ENCODE peak calls at places on chromosomes 2 and 18, in ten cellular contexts. M is endothelial cell of umbilical vein, Q is tibial artery, U is prostate gland, K is heart left ventricle, I is neural progenitor cell, H is mucosa of descending colon, D is Peyer's patch, C is SK-N-SH, T is vagina. G is an unnamed sample. For H3K4me1, the result is how much of the 10 kb centered on the place peaks cover.

GRCh38 chr18:42583197-42583776 is 532.2 kb downstream of the RIT2 start:
- DNase-seq in M (no peak), Q (no peak), U (no peak), K (no peak), I (no peak), H (no peak), D (no peak), C (no peak), T (no peak), G (peak)

GRCh38 chr2:129619471-129619870 is 360.0 kb upstream of the RAB6C start:
- DNase-seq in M (no peak), Q (no peak), U (no peak), K (no peak), I (no peak), H (no peak), D (no peak), C (no peak), T (no peak), G (peak)

GRCh38 chr18:44713435-44713834 is 32.7 kb downstream of the SETBP1 start:
- DNase-seq in M (no peak), Q (no peak), U (no peak), K (no peak), I (no peak), H (no peak), D (no peak), C (no peak), T (no peak), G (no peak)

GRCh38 chr2:28951910-28952805 is 28.9 kb upstream of the TOGARAM2 start:
- DNase-seq in M (no peak), Q (peak), U (no peak), K (no peak), I (peak), H (no peak), D (no peak), C (no peak), T (no peak), G (peak)

GRCh38 chr18:56289381-56289780 is 349.0 kb downstream of the TXNL1 start:
- DNase-seq in M (no peak), Q (no peak), U (no peak), K (no peak), I (no peak), H (no peak), D (no peak), C (no peak), T (no peak), G (no peak)

GRCh38 chr2:111986116-111986900 is 68.8 kb upstream of the TMEM87B start:
- DNase-seq in M (no peak), Q (no peak), U (no peak), K (no peak), I (peak), H (no peak), D (no peak), C (no peak), T (no peak), G (no peak)

GRCh38 chr2:32947076-32947483 is 327 bp downstream of the LTBP1 start:
- DNase-seq in M (peak), Q (no peak), U (no peak), K (no peak), I (no peak), H (peak), D (no peak), C (no peak), T (no peak), G (no peak)

GRCh38 chr2:102190425-102191107 is 3.7 kb downstream of the IL1RL2 start:
- DNase-seq in M (no peak), Q (no peak), U (no peak), K (no peak), I (no peak), H (peak), D (no peak), C (no peak), T (no peak), G (no peak)

GRCh38 chr2:216842634-216843033 is 17.2 kb downstream of the TNP1 start:
- DNase-seq in M (no peak), Q (no peak), U (no peak), K (peak), I (no peak), H (peak), D (no peak), C (no peak), T (no peak), G (no peak)

GRCh38 chr2:164697688-164698290 is 76.5 kb upstream of the GRB14 start:
- DNase-seq in M (peak), Q (no peak), U (no peak), K (no peak), I (peak), H (no peak), D (no peak), C (peak), T (no peak), G (no peak)

GRCh38 chr18:63095768-63096167 is 223.8 kb downstream of the BCL2 start:
- DNase-seq in M (no peak), Q (no peak), U (no peak), K (no peak), I (no peak), H (no peak), D (no peak), C (peak), T (no peak), G (no peak)

GRCh38 chr2:10289891-10290290 is 12.8 kb upstream of the HPCAL1 start:
- DNase-seq in M (no peak), Q (no peak), U (no peak), K (no peak), I (no peak), H (no peak), D (no peak), C (no peak), T (no peak), G (peak)

GRCh38 chr2:134268265-134268664 is 14.4 kb downstream of the MGAT5 start:
- DNase-seq in M (no peak), Q (no peak), U (no peak), K (peak), I (no peak), H (no peak), D (peak), C (no peak), T (no peak), G (no peak)

GRCh38 chr2:189022492-189022891 is 48.3 kb downstream of the COL3A1 start:
- DNase-seq in M (no peak), Q (no peak), U (no peak), K (no peak), I (no peak), H (no peak), D (no peak), C (peak), T (no peak), G (no peak)

GRCh38 chr18:12908706-12909105 is 24.7 kb upstream of the PTPN2 start:
- DNase-seq in M (no peak), Q (no peak), U (no peak), K (no peak), I (no peak), H (no peak), D (no peak), C (no peak), T (no peak), G (no peak)

GRCh38 chr2:74632209-74632938 is 15.8 kb downstream of the M1AP start:
- DNase-seq in M (no peak), Q (no peak), U (no peak), K (no peak), I (peak), H (no peak), D (no peak), C (no peak), T (no peak), G (no peak)
- TF ChIP-seq CTCF in M (no peak), Q (no peak), U (no peak), K (no peak), I (peak), H (no peak), D (no peak), C (peak), T (no peak), G (no peak)

GRCh38 chr2:85704038-85704437 is 9.9 kb downstream of the GNLY start:
- DNase-seq in M (no peak), Q (no peak), U (no peak), K (no peak), I (no peak), H (no peak), D (no peak), C (no peak), T (no peak), G (no peak)
- H3K4me1 ChIP-seq in M (under half), Q (under half), U (under half), K (under half), I (under half), H (under half), D (under half), C (under half), T (under half), G (under half)

GRCh38 chr2:17605691-17606090 is 65.2 kb downstream of the VSNL1 start:
- DNase-seq in M (no peak), Q (no peak), U (no peak), K (no peak), I (no peak), H (no peak), D (no peak), C (no peak), T (no peak), G (no peak)
- H3K4me3 ChIP-seq in M (no peak), Q (no peak), U (no peak), K (no peak), I (no peak), H (no peak), D (no peak), C (no peak), T (no peak), G (no peak)

GRCh38 chr2:177799531-177799930 is 273.0 kb downstream of the PDE11A start:
- DNase-seq in M (peak), Q (no peak), U (no peak), K (no peak), I (peak), H (peak), D (no peak), C (peak), T (no peak), G (no peak)
- TF ChIP-seq CTCF in M (no peak), Q (no peak), U (peak), K (peak), I (peak), H (no peak), D (peak), C (peak), T (no peak), G (peak)

GRCh38 chr2:237432484-237433092 is 18.6 kb upstream of the COL6A3 start:
- DNase-seq in M (no peak), Q (no peak), U (no peak), K (no peak), I (no peak), H (no peak), D (peak), C (peak), T (no peak), G (peak)

GRCh38 chr2:237433920-237434319 is 20.0 kb upstream of the COL6A3 start:
- DNase-seq in M (no peak), Q (no peak), U (no peak), K (no peak), I (no peak), H (no peak), D (no peak), C (no peak), T (no peak), G (no peak)

GRCh38 chr2:237431372-237431771 is 17.4 kb upstream of the COL6A3 start:
- DNase-seq in M (no peak), Q (no peak), U (no peak), K (no peak), I (no peak), H (no peak), D (no peak), C (no peak), T (no peak), G (peak)

GRCh38 chr2:237429761-237430160 is 15.8 kb upstream of the COL6A3 start:
- DNase-seq in M (no peak), Q (no peak), U (no peak), K (no peak), I (no peak), H (no peak), D (no peak), C (no peak), T (no peak), G (no peak)

DNA sequence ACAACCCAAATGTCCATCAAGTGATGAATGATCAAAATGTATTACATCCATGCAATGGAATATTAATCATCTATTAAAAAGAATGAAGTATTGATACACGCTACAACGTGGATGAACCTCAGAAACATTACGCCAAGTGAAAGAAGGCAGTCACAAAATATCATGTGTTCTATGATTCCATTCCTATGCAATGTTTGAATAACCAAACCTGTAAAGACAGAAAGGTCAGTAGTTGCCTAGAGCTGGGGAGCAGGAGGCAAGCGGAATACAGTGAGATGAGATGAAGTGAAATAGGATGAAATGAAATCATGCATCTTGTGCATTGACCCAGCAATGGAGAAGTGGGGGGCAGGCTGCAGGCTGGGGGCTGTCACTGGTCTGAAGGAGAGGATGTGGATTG is 17.9 kb upstream of the COL6A3 start:
- DNase-seq in M (no peak), Q (no peak), U (no peak), K (no peak), I (no peak), H (no peak), D (no peak), C (no peak), T (no peak), G (peak)
- H3K4me1 ChIP-seq in M (under half), Q (under half), U (under half), K (under half), I (under half), H (under half), D (under half), C (under half), T (under half), G (half or more)

GRCh38 chr2:170999654-171000053 is 70.6 kb downstream of the GORASP2 start:
- DNase-seq in M (no peak), Q (no peak), U (no peak), K (no peak), I (no peak), H (no peak), D (no peak), C (no peak), T (no peak), G (no peak)

GRCh38 chr2:170997893-170998477 is 68.9 kb downstream of the GORASP2 start:
- DNase-seq in M (no peak), Q (no peak), U (no peak), K (no peak), I (no peak), H (no peak), D (no peak), C (no peak), T (no peak), G (no peak)

GRCh38 chr2:170991398-170992185 is 62.5 kb downstream of the GORASP2 start:
- DNase-seq in M (no peak), Q (no peak), U (no peak), K (no peak), I (no peak), H (no peak), D (no peak), C (no peak), T (no peak), G (no peak)

GRCh38 chr2:170996316-170996715 is 67.3 kb downstream of the GORASP2 start:
- DNase-seq in M (no peak), Q (no peak), U (no peak), K (no peak), I (no peak), H (no peak), D (no peak), C (no peak), T (no peak), G (no peak)
- H3K4me3 ChIP-seq in M (no peak), Q (no peak), U (no peak), K (no peak), I (no peak), H (no peak), D (no peak), C (no peak), T (no peak), G (no peak)

DNA sequence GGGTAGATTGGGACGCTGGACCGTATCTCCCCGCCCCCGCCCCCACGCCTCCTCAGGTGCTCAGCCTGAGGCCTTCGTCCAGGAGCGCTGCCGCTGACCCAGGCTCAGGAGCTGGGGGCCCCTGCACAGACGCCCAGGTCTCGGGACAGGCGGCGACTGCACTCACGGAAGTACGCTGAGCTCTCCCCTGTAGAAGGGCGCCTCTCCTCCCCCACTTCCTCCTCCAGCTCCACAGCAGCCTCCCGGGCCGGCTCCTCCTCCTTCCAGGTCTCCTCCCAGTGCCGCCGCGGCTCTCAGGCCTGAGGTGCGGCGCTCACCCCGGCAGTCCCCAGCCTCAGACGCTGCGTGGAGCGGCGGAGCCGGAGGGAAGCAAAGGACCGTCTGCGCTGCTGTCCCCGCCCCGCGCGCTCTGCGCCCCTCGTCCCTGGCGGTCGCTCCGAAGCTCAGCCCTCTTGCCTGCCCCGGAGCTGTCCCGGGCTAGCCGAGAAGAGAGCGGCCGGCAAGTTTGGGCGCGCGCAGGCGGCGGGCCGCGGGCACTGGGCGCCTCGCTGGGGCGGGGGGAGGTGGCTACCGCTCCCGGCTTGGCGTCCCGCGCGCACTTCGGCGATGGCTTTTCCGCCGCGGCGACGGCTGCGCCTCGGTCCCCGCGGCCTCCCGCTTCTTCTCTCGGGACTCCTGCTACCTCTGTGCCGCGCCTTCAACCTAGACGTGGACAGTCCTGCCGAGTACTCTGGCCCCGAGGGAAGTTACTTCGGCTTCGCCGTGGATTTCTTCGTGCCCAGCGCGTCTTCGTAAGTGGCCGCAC is at the start of gene ITGAV:
- DNase-seq in M (peak), Q (peak), U (peak), K (peak), I (peak), H (peak), D (peak), C (peak), T (no peak), G (peak)
- TF ChIP-seq CTCF in M (no peak), Q (no peak), U (no peak), K (no peak), I (no peak), H (no peak), D (no peak), C (no peak), T (no peak), G (no peak)

GRCh38 chr2:236576978-236577377 is 7.4 kb downstream of the ACKR3 start:
- DNase-seq in M (no peak), Q (no peak), U (no peak), K (no peak), I (no peak), H (no peak), D (no peak), C (no peak), T (no peak), G (no peak)
- H3K4me1 ChIP-seq in M (half or more), Q (half or more), U (under half), K (half or more), I (under half), H (under half), D (under half), C (under half), T (half or more), G (under half)

GRCh38 chr2:16664809-16665745 is 557 bp downstream of the CYRIA start:
- DNase-seq in M (no peak), Q (peak), U (no peak), K (no peak), I (no peak), H (no peak), D (no peak), C (no peak), T (no peak), G (no peak)

GRCh38 chr2:16665746-16666452 is at the start of gene CYRIA:
- DNase-seq in M (no peak), Q (peak), U (peak), K (peak), I (peak), H (peak), D (peak), C (peak), T (no peak), G (peak)

GRCh38 chr2:16663121-16663905 is 2.3 kb downstream of the CYRIA start:
- DNase-seq in M (no peak), Q (no peak), U (no peak), K (peak), I (no peak), H (no peak), D (no peak), C (no peak), T (no peak), G (no peak)

GRCh38 chr2:16662440-16662839 is 3.2 kb downstream of the CYRIA start:
- DNase-seq in M (peak), Q (peak), U (no peak), K (no peak), I (no peak), H (no peak), D (no peak), C (no peak), T (no peak), G (peak)

GRCh38 chr2:16664052-16664731 is 1.4 kb downstream of the CYRIA start:
- DNase-seq in M (peak), Q (peak), U (peak), K (peak), I (peak), H (peak), D (peak), C (peak), T (no peak), G (no peak)
- H3K4me3 ChIP-seq in M (peak), Q (peak), U (peak), K (peak), I (no peak), H (no peak), D (peak), C (peak), T (peak), G (no peak)

DNA sequence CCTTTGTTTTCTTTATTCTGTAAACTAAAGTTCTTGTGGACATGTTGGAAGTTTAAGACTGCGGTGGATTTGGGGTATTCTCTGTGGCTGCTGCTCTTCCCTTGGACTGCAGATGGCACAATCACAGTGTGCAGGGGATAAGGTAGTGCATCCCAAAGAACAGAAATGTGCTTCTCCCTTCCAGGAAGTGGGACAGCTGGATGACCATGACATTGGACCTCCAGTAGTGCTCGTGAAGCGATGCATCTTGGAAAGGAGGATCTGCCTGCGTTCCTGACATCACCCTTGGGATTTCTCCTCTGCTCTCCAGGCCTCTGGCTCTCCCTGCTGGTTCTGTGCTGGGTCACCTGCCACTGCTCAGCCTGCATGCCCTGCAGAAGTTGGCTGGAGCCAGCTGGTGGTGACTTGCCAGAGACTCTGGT is 109.9 kb downstream of the SLC4A3 start:
- DNase-seq in M (peak), Q (no peak), U (no peak), K (no peak), I (peak), H (no peak), D (no peak), C (no peak), T (peak), G (peak)
- TF ChIP-seq CTCF in M (no peak), Q (peak), U (peak), K (peak), I (peak), H (no peak), D (no peak), C (peak), T (no peak), G (peak)

G was measured in mammary epithelial cell.